ENCODE peak calls at places on chromosomes 12 and 14, in nine cellular contexts. Q is Peyer's patch, S is SK-N-SH, X is lower lobe of right lung, V is uterus, I is AG09309, U is pancreas, O is lung, N is brain microvascular endothelial cell. G is an unnamed sample.

GRCh38 chr12:80512781-80513180 is 68.7 kb downstream of the PTPRQ start:
- DNase-seq in Q (no peak), V (no peak), N (no peak), S (no peak), U (no peak), O (no peak), I (no peak), X (no peak), G (no peak)

GRCh38 chr12:93569656-93570551 is 2.6 kb upstream of the SOCS2 start:
- DNase-seq in U (peak; percentile 82), X (peak; percentile 90), S (peak; percentile 90), I (no peak), N (peak; percentile 79), Q (peak; percentile 93), O (peak; percentile 88), V (peak; percentile 92), G (peak; percentile 76)

GRCh38 chr12:20463920-20464524 is 95.7 kb downstream of the PDE3A start:
- DNase-seq in S (peak; percentile 10), Q (no peak), N (no peak), V (no peak), X (no peak), U (no peak), O (no peak), I (no peak), G (no peak)

GRCh38 chr12:50185975-50186663 is 18.9 kb upstream of the CERS5 start:
- DNase-seq in I (peak; percentile 89), O (no peak), X (no peak), Q (no peak), V (no peak), U (no peak), N (no peak), S (no peak), G (no peak)

GRCh38 chr14:36553650-36554260 is 28.7 kb downstream of the NKX2-8 start:
- DNase-seq in U (no peak), I (peak; percentile 23), X (no peak), S (peak; percentile 45), Q (no peak), O (no peak), V (no peak), N (peak; percentile 25), G (peak; percentile 37)

GRCh38 chr12:124625867-124626675 is 58.7 kb upstream of the NCOR2 start:
- DNase-seq in Q (peak; percentile 91), X (peak; percentile 90), N (peak; percentile 69), U (peak; percentile 40), S (no peak), V (peak; percentile 81), I (no peak), O (peak; percentile 82), G (peak; percentile 36)

GRCh38 chr14:100534528-100535286 is 52.5 kb downstream of the BEGAIN start:
- DNase-seq in U (peak; percentile 77), N (no peak), Q (no peak), O (no peak), S (peak; percentile 52), X (peak; percentile 37), V (peak; percentile 27), I (no peak), G (no peak)

GRCh38 chr14:92646952-92647461 is 101.4 kb downstream of the LGMN start:
- DNase-seq in I (peak; percentile 100), O (no peak), N (peak; percentile 48), X (no peak), Q (no peak), U (no peak), V (peak; percentile 89), S (no peak), G (peak; percentile 32)

GRCh38 chr12:120625557-120626419 is 14.6 kb upstream of the CABP1 start:
- DNase-seq in O (no peak), U (no peak), N (no peak), Q (no peak), V (no peak), I (no peak), S (peak; percentile 55), X (no peak), G (no peak)

DNA sequence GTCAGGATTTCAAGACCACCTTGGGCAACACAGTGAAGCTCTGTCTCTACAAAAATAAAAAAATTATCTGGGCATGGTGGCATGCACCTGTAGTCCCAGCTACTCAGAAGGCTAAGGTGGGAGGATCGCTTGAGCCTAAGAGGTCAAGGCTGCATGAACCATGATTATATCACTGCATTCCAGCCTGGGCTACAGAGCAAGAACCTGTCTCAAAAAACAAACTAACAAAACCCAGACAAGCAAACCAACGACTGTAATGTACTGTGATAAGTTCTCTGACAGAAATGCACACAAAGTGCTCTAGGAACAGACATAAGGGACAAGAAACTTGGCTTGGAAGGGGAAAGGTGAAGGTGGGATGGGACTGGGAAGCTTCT is 22.4 kb downstream of the ENTPD5 start:
- DNase-seq in X (no peak), O (no peak), Q (no peak), V (no peak), I (no peak), N (no peak), U (no peak), S (no peak), G (no peak)
- H3K4me3 ChIP-seq in X (no peak overlapping the region), O (no peak overlapping the region), Q (no peak overlapping the region), V (no peak overlapping the region), I (no peak overlapping the region), N (no peak overlapping the region), U (no peak overlapping the region), S (no peak overlapping the region), G (no peak overlapping the region)

GRCh38 chr12:818733-819132 is 66.4 kb downstream of the WNK1 start:
- DNase-seq in Q (no peak), X (no peak), U (no peak), I (no peak), V (no peak), S (no peak), N (no peak), O (no peak), G (no peak)
- TF ChIP-seq CTCF in Q (no peak), X (no peak), U (no peak), I (no peak), V (no peak), S (peak; percentile 16), N (peak; percentile 8), O (no peak), G (no peak)

GRCh38 chr14:53109028-53109687 is 44.0 kb downstream of the DDHD1 start:
- DNase-seq in U (no peak), N (no peak), V (no peak), S (no peak), I (no peak), O (no peak), Q (peak; percentile 73), X (no peak), G (no peak)
- H3K4me3 ChIP-seq in U (no peak overlapping the region), N (no peak overlapping the region), V (no peak overlapping the region), S (no peak overlapping the region), I (no peak overlapping the region), O (no peak overlapping the region), Q (peak overlapping the region; percentile 24), X (peak overlapping the region; percentile 40), G (no peak overlapping the region)

GRCh38 chr14:78836777-78837176 is 666.6 kb downstream of the NRXN3 start:
- DNase-seq in N (peak; percentile 51), V (peak; percentile 32), I (peak; percentile 10), X (no peak), S (peak; percentile 21), Q (peak; percentile 43), O (peak; percentile 34), U (peak; percentile 28), G (peak; percentile 77)
- TF ChIP-seq CTCF in N (peak; percentile 73), V (no peak), I (peak; percentile 44), X (peak; percentile 39), S (peak; percentile 57), Q (no peak), O (no peak), U (no peak), G (peak; percentile 83)

GRCh38 chr12:39227218-39227617 is 215.7 kb downstream of the KIF21A start:
- DNase-seq in V (no peak), X (no peak), O (no peak), U (no peak), N (no peak), Q (no peak), S (no peak), I (no peak), G (peak; percentile 55)
- H3K4me3 ChIP-seq in V (no peak overlapping the region), X (no peak overlapping the region), O (no peak overlapping the region), U (no peak overlapping the region), N (no peak overlapping the region), Q (no peak overlapping the region), S (no peak overlapping the region), I (no peak overlapping the region), G (no peak overlapping the region)

GRCh38 chr14:53619625-53620324 is 336.9 kb downstream of the BMP4 start:
- DNase-seq in X (no peak), V (peak; percentile 15), O (no peak), Q (no peak), N (peak; percentile 34), U (no peak), I (peak; percentile 23), S (no peak), G (no peak)
- TF ChIP-seq CTCF in X (no peak), V (no peak), O (no peak), Q (no peak), N (no peak), U (no peak), I (no peak), S (no peak), G (no peak)

G was measured in astrocyte of the cerebellum.